ENCODE peak calls at places on chromosomes 12 and 14, in seven cellular contexts. S is CD4-positive, alpha-beta T cell; A is SK-N-SH; M is heart left ventricle; O is dorsolateral prefrontal cortex; L is AG04450; C is HFFc6. F is an unnamed sample.

GRCh38 chr12:80087486-80088213 is 11.7 kb upstream of the OTOGL start:
- DNase-seq in S (no peak), A (no peak), M (no peak), O (no peak), L (no peak), C (no peak), F (no peak)

GRCh38 chr12:79925492-79925891 is 9.4 kb downstream of the PPP1R12A start:
- DNase-seq in S (no peak), A (no peak), M (no peak), O (no peak), L (no peak), C (no peak), F (no peak)

GRCh38 chr14:92724516-92725340 is 23.7 kb downstream of the LGMN start:
- DNase-seq in S (no peak), A (no peak), M (peak; percentile 37), O (no peak), L (no peak), C (no peak), F (no peak)

GRCh38 chr14:69049675-69050074 is 70.6 kb upstream of the ACTN1 start:
- DNase-seq in S (no peak), A (no peak), M (peak; percentile 44), O (no peak), L (no peak), C (peak; percentile 52), F (no peak)

GRCh38 chr12:19657401-19657800 is 218.1 kb downstream of the AEBP2 start:
- DNase-seq in S (no peak), A (no peak), M (no peak), O (no peak), L (no peak), C (peak; percentile 35), F (no peak)

GRCh38 chr12:28604240-28604639 is 414.0 kb downstream of the CCDC91 start:
- DNase-seq in S (no peak), A (no peak), M (no peak), O (no peak), L (no peak), C (no peak), F (no peak)

GRCh38 chr12:109864916-109865315 is 15.4 kb downstream of the GLTP start:
- DNase-seq in S (no peak), A (no peak), M (no peak), O (no peak), L (no peak), C (no peak), F (no peak)

GRCh38 chr12:64598831-64599230 is 11.5 kb upstream of the RASSF3 start:
- DNase-seq in S (no peak), A (peak; percentile 39), M (no peak), O (no peak), L (no peak), C (no peak), F (no peak)

GRCh38 chr12:57744194-57744776 is 554 bp upstream of the TSPAN31 start:
- DNase-seq in S (peak; percentile 68), A (peak; percentile 86), M (peak; percentile 66), O (peak; percentile 76), L (no peak), C (peak; percentile 62), F (peak; percentile 80)

GRCh38 chr12:108879615-108880254 is at the start of gene DAO:
- DNase-seq in S (no peak), A (no peak), M (no peak), O (no peak), L (no peak), C (no peak), F (no peak)

GRCh38 chr12:82835217-82835616 is 148.5 kb downstream of the TMTC2 start:
- DNase-seq in S (no peak), A (no peak), M (no peak), O (no peak), L (no peak), C (peak; percentile 33), F (no peak)

GRCh38 chr12:121222847-121223246 is 12.9 kb downstream of the P2RX4 start:
- DNase-seq in S (no peak), A (no peak), M (no peak), O (no peak), L (no peak), C (no peak), F (no peak)

GRCh38 chr12:104680506-104680905 is 223.8 kb downstream of the CHST11 start:
- DNase-seq in S (no peak), A (no peak), M (no peak), O (no peak), L (no peak), C (no peak), F (no peak)

GRCh38 chr12:130706885-130707570 is 9.1 kb downstream of the RIMBP2 start:
- DNase-seq in S (no peak), A (no peak), M (no peak), O (no peak), L (no peak), C (no peak), F (no peak)

GRCh38 chr14:99612737-99613330 is 8.8 kb upstream of the CCDC85C start:
- DNase-seq in S (no peak), A (no peak), M (no peak), O (no peak), L (no peak), C (peak; percentile 40), F (no peak)

GRCh38 chr14:66038214-66038977 is 447.8 kb upstream of the CCDC196 start:
- DNase-seq in S (no peak), A (no peak), M (peak; percentile 16), O (no peak), L (no peak), C (no peak), F (no peak)

GRCh38 chr14:71799831-71800230 is 132.4 kb upstream of the RGS6 start:
- DNase-seq in S (no peak), A (no peak), M (no peak), O (no peak), L (no peak), C (no peak), F (no peak)

GRCh38 chr14:49249022-49249421 is 337.2 kb downstream of the RPS29 start:
- DNase-seq in S (no peak), A (peak; percentile 12), M (no peak), O (no peak), L (no peak), C (no peak), F (no peak)

GRCh38 chr14:49250517-49250916 is 335.7 kb downstream of the RPS29 start:
- DNase-seq in S (no peak), A (no peak), M (no peak), O (no peak), L (no peak), C (no peak), F (no peak)

GRCh38 chr14:49250109-49250508 is 336.1 kb downstream of the RPS29 start:
- DNase-seq in S (no peak), A (no peak), M (no peak), O (no peak), L (no peak), C (no peak), F (no peak)
- TF ChIP-seq CTCF in S (no peak), A (no peak), M (no peak), O (no peak), L (no peak), C (no peak), F (no peak)

GRCh38 chr12:3216097-3216496 is 138.9 kb downstream of the TSPAN9 start:
- DNase-seq in S (no peak), A (no peak), M (no peak), O (no peak), L (no peak), C (no peak), F (no peak)

GRCh38 chr12:3217683-3218079 is 140.5 kb downstream of the TSPAN9 start:
- DNase-seq in S (no peak), A (no peak), M (no peak), O (no peak), L (no peak), C (no peak), F (no peak)

GRCh38 chr12:3216726-3217682 is 139.8 kb downstream of the TSPAN9 start:
- DNase-seq in S (no peak), A (no peak), M (no peak), O (no peak), L (no peak), C (peak; percentile 70), F (no peak)

GRCh38 chr12:3218846-3219632 is 141.9 kb downstream of the TSPAN9 start:
- DNase-seq in S (no peak), A (no peak), M (no peak), O (no peak), L (no peak), C (no peak), F (no peak)

DNA sequence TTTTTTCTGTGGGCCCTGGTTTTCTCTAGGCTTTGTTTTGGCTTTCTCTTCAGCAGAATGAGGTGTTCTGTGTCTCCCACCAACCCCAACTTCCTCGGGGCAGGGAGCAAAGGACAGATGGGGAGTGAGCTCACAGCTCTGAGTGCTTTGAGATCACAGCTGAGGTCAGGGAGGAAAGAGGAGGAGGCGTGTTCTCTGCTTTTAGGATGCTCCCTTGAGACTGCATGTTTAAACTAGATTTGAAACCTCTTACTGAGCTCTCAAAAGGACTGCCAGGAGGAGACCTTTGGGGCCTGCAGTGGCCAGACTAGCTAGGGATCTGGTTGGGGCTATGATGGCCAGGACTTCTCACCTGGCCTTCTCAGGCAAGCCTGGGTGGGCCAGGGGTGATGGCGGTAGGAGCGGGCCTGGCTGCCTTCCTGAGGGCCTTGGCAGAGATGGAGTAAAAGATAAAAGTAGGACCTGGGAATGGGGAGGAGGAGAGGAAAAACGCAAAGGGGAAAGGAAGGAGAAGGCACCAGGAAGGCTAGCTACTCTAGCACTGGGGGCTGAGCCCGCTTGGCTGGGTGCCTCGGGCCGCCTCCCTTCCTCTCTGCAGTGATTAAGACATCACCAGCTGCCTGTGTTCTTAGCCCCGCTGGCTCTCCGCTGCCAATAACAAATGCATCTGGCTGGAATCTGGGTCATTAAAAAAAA is 141.1 kb downstream of the TSPAN9 start:
- DNase-seq in S (no peak), A (peak; percentile 87), M (peak; percentile 75), O (peak; percentile 30), L (no peak), C (peak; percentile 72), F (no peak)
- TF ChIP-seq CTCF in S (no peak), A (no peak), M (peak; percentile 12), O (no peak), L (peak; percentile 8), C (no peak), F (no peak)

GRCh38 chr12:21773263-21773741 is 1.2 kb downstream of the KCNJ8 start:
- DNase-seq in S (no peak), A (peak; percentile 43), M (peak; percentile 61), O (peak; percentile 6), L (no peak), C (no peak), F (no peak)
- TF ChIP-seq CTCF in S (no peak), A (peak; percentile 29), M (peak; percentile 44), O (peak; percentile 19), L (peak; percentile 48), C (peak; percentile 44), F (no peak)

GRCh38 chr14:58816416-58817115 is 178.8 kb downstream of the DACT1 start:
- DNase-seq in S (no peak), A (no peak), M (no peak), O (no peak), L (no peak), C (no peak), F (no peak)

GRCh38 chr14:58813745-58814144 is 176.0 kb downstream of the DACT1 start:
- DNase-seq in S (no peak), A (no peak), M (no peak), O (no peak), L (no peak), C (no peak), F (no peak)

GRCh38 chr14:58814476-58814875 is 176.7 kb downstream of the DACT1 start:
- DNase-seq in S (no peak), A (no peak), M (no peak), O (no peak), L (no peak), C (no peak), F (no peak)

GRCh38 chr14:58815781-58816297 is 178.1 kb downstream of the DACT1 start:
- DNase-seq in S (no peak), A (peak; percentile 56), M (no peak), O (no peak), L (no peak), C (no peak), F (no peak)

GRCh38 chr14:58815046-58815701 is 177.4 kb downstream of the DACT1 start:
- DNase-seq in S (no peak), A (peak; percentile 50), M (no peak), O (no peak), L (no peak), C (peak; percentile 45), F (no peak)
- TF ChIP-seq CTCF in S (no peak), A (no peak), M (no peak), O (no peak), L (no peak), C (no peak), F (no peak)